ENCODE peak calls at places on chromosomes 4 and X, in six cellular contexts. W is AG10803; F is fibroblast of pulmonary artery; D is CD8-positive, alpha-beta memory T cell; X is Caco-2; P is lung. L is an unnamed sample.

GRCh38 chr4:10006604-10007435 is 14.5 kb downstream of the SLC2A9 start:
- DNase-seq in W (peak; percentile 20), F (peak; percentile 37), D (no peak), X (no peak), P (peak; percentile 76), L (no peak)

GRCh38 chr4:90121961-90122748 is 5.0 kb upstream of the CCSER1 start:
- DNase-seq in W (no peak), F (peak; percentile 3), D (no peak), X (no peak), P (no peak), L (no peak)

GRCh38 chr4:25792200-25792791 is 70.5 kb downstream of the SEL1L3 start:
- DNase-seq in W (no peak), F (peak; percentile 23), D (no peak), X (peak; percentile 59), P (peak; percentile 54), L (peak; percentile 60)

GRCh38 chr4:136156947-136157346 is 1375.3 kb downstream of the PCDH18 start:
- DNase-seq in W (no peak), F (no peak), D (no peak), X (no peak), P (no peak), L (no peak)

GRCh38 chrX:38514014-38514854 is 47.1 kb upstream of the TSPAN7 start:
- DNase-seq in W (no peak), F (no peak), D (no peak), X (no peak), P (no peak), L (no peak)

GRCh38 chrX:110383414-110383813 is 24.8 kb downstream of the RTL9 start:
- DNase-seq in W (peak; percentile 86), F (peak; percentile 83), D (no peak), X (peak; percentile 20), P (no peak), L (no peak)

GRCh38 chrX:65596270-65596669 is 61.7 kb upstream of the LAS1L start:
- DNase-seq in W (peak; percentile 64), F (peak; percentile 50), D (peak; percentile 56), X (no peak), P (no peak), L (peak; percentile 14)

GRCh38 chrX:153592966-153593688 is 5.8 kb downstream of the CCNQ start:
- DNase-seq in W (no peak), F (no peak), D (no peak), X (no peak), P (no peak), L (peak; percentile 34)

GRCh38 chrX:13287816-13288215 is 32.0 kb downstream of the ATXN3L start:
- DNase-seq in W (peak; percentile 56), F (peak; percentile 56), D (no peak), X (peak; percentile 25), P (no peak), L (no peak)

GRCh38 chrX:121902463-121902862 is 855.1 kb downstream of the GLUD2 start:
- DNase-seq in W (no peak), F (peak; percentile 10), D (no peak), X (no peak), P (no peak), L (no peak)

GRCh38 chr4:68447201-68447600 is at the start of gene TMPRSS11E:
- DNase-seq in W (no peak), F (no peak), D (no peak), X (peak; percentile 13), P (no peak), L (no peak)

GRCh38 chr4:177485528-177485927 is 43.3 kb upstream of the AGA start:
- DNase-seq in W (peak; percentile 22), F (peak; percentile 44), D (no peak), X (no peak), P (no peak), L (no peak)

GRCh38 chr4:186058253-186058979 is 10.5 kb upstream of the TLR3 start:
- DNase-seq in W (no peak), F (no peak), D (no peak), X (no peak), P (no peak), L (no peak)

GRCh38 chr4:67871867-67872266 is 11.9 kb downstream of the TMPRSS11D start:
- DNase-seq in W (peak; percentile 59), F (peak; percentile 76), D (no peak), X (peak; percentile 32), P (no peak), L (no peak)

GRCh38 chr4:150206265-150206664 is 128.0 kb downstream of the DCLK2 start:
- DNase-seq in W (no peak), F (no peak), D (no peak), X (no peak), P (no peak), L (no peak)

GRCh38 chrX:77924320-77924859 is 13.9 kb downstream of the ATP7A start:
- DNase-seq in W (no peak), F (no peak), D (no peak), X (no peak), P (no peak), L (no peak)

GRCh38 chr4:65046496-65047101 is 623.7 kb downstream of the EPHA5 start:
- DNase-seq in W (no peak), F (peak; percentile 36), D (no peak), X (no peak), P (no peak), L (no peak)

GRCh38 chrX:341541-342101 is 23.0 kb upstream of the GTPBP6 start:
- DNase-seq in W (no peak), F (no peak), D (no peak), X (no peak), P (no peak), L (no peak)

GRCh38 chr4:89356086-89356485 is 48.5 kb upstream of the GPRIN3 start:
- DNase-seq in W (no peak), F (no peak), D (no peak), X (no peak), P (no peak), L (no peak)

GRCh38 chrX:141975839-141976238 is 72.1 kb downstream of the MAGEC1 start:
- DNase-seq in W (no peak), F (no peak), D (no peak), X (no peak), P (no peak), L (no peak)

GRCh38 chr4:13783800-13784411 is 156.4 kb upstream of the BOD1L1 start:
- DNase-seq in W (no peak), F (peak; percentile 52), D (no peak), X (no peak), P (no peak), L (peak; percentile 86)

GRCh38 chr4:74539043-74539790 is 94.3 kb downstream of the AREG start:
- DNase-seq in W (no peak), F (peak; percentile 82), D (no peak), X (peak; percentile 51), P (no peak), L (no peak)

GRCh38 chrX:57453901-57454300 is 137.9 kb upstream of the ZXDB start:
- DNase-seq in W (peak; percentile 24), F (peak; percentile 20), D (peak; percentile 9), X (peak; percentile 5), P (no peak), L (peak; percentile 10)

GRCh38 chr4:55397024-55397520 is 1.3 kb downstream of the TMEM165 start:
- DNase-seq in W (no peak), F (peak; percentile 72), D (no peak), X (no peak), P (no peak), L (peak; percentile 40)
- H3K4me3 ChIP-seq in W (peak overlapping the region; percentile 84), F (peak overlapping the region; percentile 78), D (peak overlapping the region; percentile 72), X (peak overlapping the region; percentile 89), P (peak overlapping the region; percentile 88), L (peak overlapping the region; percentile 98)

DNA sequence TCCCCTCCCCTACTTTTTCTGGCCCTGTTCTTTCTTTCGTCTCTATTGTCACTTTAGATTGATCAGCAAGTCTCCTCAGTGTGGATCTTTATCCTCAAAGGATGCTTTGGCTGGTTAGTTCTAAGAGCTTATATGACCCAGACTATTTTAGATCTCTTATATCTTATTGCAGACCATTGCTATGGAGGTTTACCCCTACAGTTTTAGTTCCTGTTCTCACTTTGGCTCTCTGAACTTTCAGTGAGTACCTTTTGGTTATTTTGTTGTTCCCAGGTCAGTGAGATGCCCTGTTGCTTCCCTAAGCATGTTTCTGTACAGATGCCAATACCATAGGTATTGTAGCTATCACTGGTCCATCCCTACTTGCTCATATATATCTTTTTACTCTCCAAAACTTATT is 24.0 kb upstream of the MED14 start:
- DNase-seq in W (no peak), F (no peak), D (no peak), X (no peak), P (no peak), L (no peak)
- H3K4me3 ChIP-seq in W (no peak overlapping the region), F (no peak overlapping the region), D (no peak overlapping the region), X (no peak overlapping the region), P (no peak overlapping the region), L (no peak overlapping the region)

GRCh38 chr4:23875317-23875716 is 14.5 kb downstream of the PPARGC1A start:
- DNase-seq in W (no peak), F (no peak), D (no peak), X (no peak), P (no peak), L (no peak)

GRCh38 chr4:23871420-23871819 is 18.4 kb downstream of the PPARGC1A start:
- DNase-seq in W (no peak), F (no peak), D (no peak), X (no peak), P (no peak), L (no peak)

GRCh38 chr4:23876418-23877089 is 13.3 kb downstream of the PPARGC1A start:
- DNase-seq in W (no peak), F (no peak), D (no peak), X (no peak), P (no peak), L (no peak)

GRCh38 chr4:23873717-23874535 is 15.9 kb downstream of the PPARGC1A start:
- DNase-seq in W (no peak), F (no peak), D (no peak), X (no peak), P (no peak), L (no peak)

DNA sequence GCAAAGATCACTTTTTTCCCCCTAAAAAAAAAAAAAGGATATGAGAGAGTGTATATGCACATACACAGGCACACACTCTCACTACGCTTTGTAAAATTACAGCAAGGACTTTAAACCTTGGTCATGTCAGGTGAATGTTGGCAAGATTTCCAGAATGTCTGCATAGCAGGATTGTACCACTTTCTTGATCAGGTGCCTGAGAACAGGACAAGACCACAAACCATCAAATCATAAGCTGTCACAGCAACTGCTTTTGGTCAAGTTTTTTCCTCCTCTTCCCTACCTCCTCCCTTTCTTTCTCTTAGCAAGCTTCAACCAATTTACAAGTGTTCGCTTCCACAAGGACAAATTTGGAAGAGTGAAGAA is 15.3 kb downstream of the PPARGC1A start:
- DNase-seq in W (no peak), F (no peak), D (no peak), X (no peak), P (no peak), L (no peak)
- H3K4me3 ChIP-seq in W (no peak overlapping the region), F (no peak overlapping the region), D (no peak overlapping the region), X (no peak overlapping the region), P (no peak overlapping the region), L (no peak overlapping the region)

GRCh38 chrX:9759340-9759739 is 6.3 kb downstream of the GPR143 start:
- DNase-seq in W (no peak), F (no peak), D (no peak), X (no peak), P (no peak), L (no peak)

GRCh38 chrX:9765737-9766098 is at the start of gene GPR143:
- DNase-seq in W (no peak), F (no peak), D (no peak), X (no peak), P (no peak), L (peak; percentile 18)

GRCh38 chrX:9767375-9767774 is 1.7 kb upstream of the GPR143 start:
- DNase-seq in W (no peak), F (peak; percentile 26), D (no peak), X (no peak), P (no peak), L (no peak)

GRCh38 chrX:9770319-9770718 is 4.7 kb upstream of the GPR143 start:
- DNase-seq in W (no peak), F (peak; percentile 61), D (no peak), X (no peak), P (no peak), L (no peak)

GRCh38 chrX:9765072-9765736 is 443 bp downstream of the GPR143 start:
- DNase-seq in W (no peak), F (no peak), D (no peak), X (no peak), P (no peak), L (no peak)
- H3K4me3 ChIP-seq in W (no peak overlapping the region), F (no peak overlapping the region), D (no peak overlapping the region), X (no peak overlapping the region), P (no peak overlapping the region), L (peak overlapping the region; percentile 9)